ENCODE peak calls at places on chromosomes 2 and 18, in five cellular contexts. Q is fibroblast of the aortic adventitia, X is neural crest cell, C is sigmoid colon, W is GM13977. A is an unnamed sample.

GRCh38 chr18:54357082-54357659 is 487 bp downstream of the STARD6 start:
- DNase-seq in Q (no peak), W (peak; percentile 28), C (no peak), X (no peak), A (peak; percentile 0)

GRCh38 chr2:207258191-207258991 is 92.6 kb upstream of the KLF7 start:
- DNase-seq in W (no peak), Q (peak; percentile 100), X (no peak), C (peak; percentile 95), A (peak; percentile 100)

GRCh38 chr18:23718243-23718720 is 29.0 kb downstream of the LAMA3 start:
- DNase-seq in W (no peak), C (no peak), Q (peak; percentile 54), X (no peak), A (peak; percentile 50)

GRCh38 chr2:203786912-203787311 is 80.5 kb downstream of the CD28 start:
- DNase-seq in Q (peak; percentile 81), C (peak; percentile 71), W (no peak), X (no peak), A (peak; percentile 90)

GRCh38 chr2:10285191-10285577 is 17.5 kb upstream of the HPCAL1 start:
- DNase-seq in X (no peak), Q (no peak), C (no peak), W (no peak), A (no peak)

GRCh38 chr2:215028231-215028630 is 110.2 kb downstream of the ABCA12 start:
- DNase-seq in X (no peak), C (no peak), W (no peak), Q (peak; percentile 55), A (peak; percentile 26)

GRCh38 chr2:111252436-111252835 is 131.7 kb downstream of the BCL2L11 start:
- DNase-seq in W (no peak), X (no peak), C (no peak), Q (no peak), A (no peak)

GRCh38 chr2:118721817-118722551 is 125.5 kb downstream of the EN1 start:
- DNase-seq in W (no peak), C (no peak), Q (peak; percentile 63), X (no peak), A (no peak)

GRCh38 chr2:64277101-64277849 is 133.1 kb upstream of the PELI1 start:
- DNase-seq in Q (no peak), X (no peak), C (no peak), W (no peak), A (peak; percentile 50)

GRCh38 chr2:208392300-208392699 is 14.3 kb upstream of the PTH2R start:
- DNase-seq in W (no peak), C (no peak), X (no peak), Q (no peak), A (no peak)
- TF ChIP-seq CTCF in W (no peak), C (no peak), X (no peak), Q (peak; percentile 23), A (peak; percentile 36)

DNA sequence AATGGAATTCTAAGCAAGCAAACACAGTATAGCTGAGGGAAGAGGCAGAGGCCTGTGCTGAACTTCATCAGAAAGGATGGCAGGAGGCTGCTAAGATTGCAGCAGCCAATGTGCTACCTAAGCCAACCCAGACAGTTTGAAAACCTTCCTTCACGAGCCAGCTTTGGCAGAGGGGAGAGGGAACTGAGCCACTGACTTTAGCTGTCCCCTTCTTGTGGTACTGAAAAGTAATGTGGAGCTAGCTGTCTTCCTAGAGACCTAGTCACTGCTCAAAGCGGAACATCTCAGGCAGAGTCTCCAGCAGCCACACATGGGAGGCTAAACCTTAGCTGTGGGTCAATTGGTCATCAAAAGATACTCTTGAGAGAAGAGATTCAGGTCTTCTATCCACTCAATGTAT is 419.0 kb downstream of the FBXO15 start:
- DNase-seq in X (no peak), W (no peak), Q (no peak), C (no peak), A (no peak)
- TF ChIP-seq CTCF in X (no peak), W (no peak), Q (no peak), C (no peak), A (no peak)

GRCh38 chr2:136219341-136219740 is 101.4 kb upstream of the CXCR4 start:
- DNase-seq in X (no peak), Q (no peak), W (no peak), C (no peak), A (no peak)

GRCh38 chr2:136216073-136216472 is 98.1 kb upstream of the CXCR4 start:
- DNase-seq in X (no peak), Q (no peak), C (no peak), W (no peak), A (no peak)

GRCh38 chr2:136214801-136215200 is 96.9 kb upstream of the CXCR4 start:
- DNase-seq in X (no peak), C (no peak), W (no peak), Q (no peak), A (no peak)

GRCh38 chr2:136215449-136215848 is 97.5 kb upstream of the CXCR4 start:
- DNase-seq in W (no peak), C (no peak), Q (no peak), X (no peak), A (no peak)

DNA sequence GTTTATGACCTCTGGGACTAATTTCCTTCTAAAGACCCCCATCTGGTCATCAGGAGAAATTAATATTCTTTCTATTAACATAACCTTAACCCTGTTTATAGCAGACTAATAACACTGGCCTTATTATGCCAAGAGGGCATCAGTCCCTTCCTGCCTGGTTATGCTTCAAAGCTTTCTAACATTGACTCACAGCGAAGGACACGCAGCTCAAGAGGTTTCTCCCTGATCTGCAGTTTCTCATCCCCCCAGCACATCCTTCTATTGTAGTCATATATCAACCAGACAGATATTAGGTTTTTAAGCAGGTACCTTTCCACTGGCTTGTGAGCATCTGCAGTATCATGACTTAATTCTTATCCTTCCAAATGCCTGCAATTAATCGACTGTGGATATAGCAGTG is 100.0 kb upstream of the CXCR4 start:
- DNase-seq in Q (no peak), C (no peak), X (no peak), W (no peak), A (no peak)
- TF ChIP-seq CTCF in Q (no peak), C (no peak), X (no peak), W (no peak), A (no peak)

GRCh38 chr18:49332679-49333078 is 127.8 kb downstream of the DYM start:
- DNase-seq in X (no peak), W (no peak), Q (no peak), C (no peak), A (no peak)

GRCh38 chr18:49339146-49339545 is 121.3 kb downstream of the DYM start:
- DNase-seq in Q (no peak), X (no peak), C (no peak), W (no peak), A (no peak)

GRCh38 chr18:49340446-49340845 is 120.0 kb downstream of the DYM start:
- DNase-seq in C (no peak), X (no peak), W (no peak), Q (peak; percentile 52), A (peak; percentile 74)

DNA sequence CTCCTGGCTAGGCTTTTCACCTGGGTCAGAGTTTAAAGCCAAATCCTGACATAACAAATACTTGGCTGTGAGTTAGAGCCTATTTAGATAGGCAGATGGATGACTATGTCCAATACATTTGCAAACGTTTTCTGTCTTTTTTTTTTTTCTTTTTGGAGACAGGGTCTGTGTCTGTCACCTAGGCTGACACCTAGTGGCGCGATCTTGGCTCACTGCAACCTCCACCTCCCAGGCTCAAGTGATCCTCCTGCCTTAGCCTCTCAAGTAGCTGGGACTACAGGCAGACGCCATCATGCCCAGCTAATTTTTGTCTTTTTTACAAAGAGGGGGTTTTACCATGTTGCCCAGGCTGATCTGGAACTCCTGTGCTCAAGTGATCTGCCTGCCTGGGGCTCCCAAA is 124.8 kb downstream of the DYM start:
- DNase-seq in C (no peak), W (no peak), Q (no peak), X (no peak), A (no peak)
- TF ChIP-seq CTCF in C (no peak), W (peak; percentile 24), Q (no peak), X (peak; percentile 33), A (no peak)

DNA sequence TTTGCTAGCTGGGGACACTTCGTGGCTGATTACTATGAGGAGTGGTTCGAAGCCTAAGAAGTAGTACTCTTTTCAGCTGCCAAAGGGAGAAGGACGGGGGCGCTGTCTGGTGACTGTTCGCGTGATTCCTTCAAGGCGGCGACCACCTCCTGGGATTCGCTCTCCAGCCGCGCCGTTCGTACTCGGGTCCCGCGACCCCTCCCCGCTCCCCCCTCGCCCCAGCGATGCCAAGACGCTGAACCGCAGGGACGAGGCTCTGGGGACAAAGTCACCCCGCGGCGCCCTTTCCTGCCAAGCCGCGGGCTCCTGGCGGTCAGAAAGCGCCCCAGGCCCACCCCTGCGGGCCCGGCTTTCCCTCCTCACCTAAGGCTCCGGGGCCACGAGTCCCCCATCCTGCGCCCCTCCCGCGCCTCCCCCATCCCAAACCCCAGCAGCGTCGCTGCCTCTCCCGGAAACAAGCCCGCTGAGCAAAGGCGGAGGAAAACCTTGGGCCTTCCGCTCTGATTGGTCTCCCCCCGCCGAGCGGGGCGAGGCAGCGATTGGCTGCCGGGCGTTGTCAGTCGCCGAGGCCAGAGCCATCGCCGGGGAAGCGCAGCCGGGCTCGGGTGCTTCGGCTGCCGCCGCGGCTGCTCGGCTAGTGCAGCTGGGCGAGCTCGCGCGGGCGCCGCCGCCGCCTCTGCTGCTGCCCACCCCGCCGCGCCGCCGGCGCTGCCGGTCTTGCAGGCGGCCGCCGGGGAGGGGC is 404.3 kb downstream of the XIRP2 start:
- DNase-seq in Q (peak; percentile 80), C (peak; percentile 93), X (peak; percentile 81), W (peak; percentile 94), A (peak; percentile 87)
- TF ChIP-seq CTCF in Q (no peak), C (peak; percentile 34), X (peak; percentile 59), W (peak; percentile 26), A (peak; percentile 41)

DNA sequence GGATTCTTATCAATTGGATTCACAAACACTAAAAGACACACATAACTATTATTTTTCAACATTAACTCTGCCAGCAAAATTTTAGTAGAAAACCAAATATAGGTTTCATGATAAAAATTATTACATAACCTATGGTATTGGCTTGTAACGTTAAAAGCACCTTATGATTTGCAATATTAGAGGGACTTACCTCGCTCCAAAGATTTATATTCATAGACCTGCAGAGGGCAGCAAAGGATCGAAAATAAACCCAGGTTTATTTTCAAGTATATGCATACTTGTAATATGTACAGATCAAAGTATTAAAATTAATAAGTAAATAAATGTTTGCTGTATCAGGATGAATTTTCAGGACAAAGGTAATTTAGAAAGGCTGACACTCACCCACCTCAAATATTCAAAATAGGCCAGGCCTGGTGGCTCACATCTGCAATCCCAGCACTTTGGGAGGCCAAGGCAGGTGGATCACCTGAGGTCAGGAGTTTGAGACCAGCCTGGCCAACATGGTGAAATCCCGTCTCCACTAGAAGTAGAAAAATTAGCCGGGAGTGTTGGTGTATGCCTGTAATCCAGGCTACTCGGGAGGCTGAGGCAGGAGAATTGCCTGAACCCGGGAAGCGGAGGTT is 45.3 kb downstream of the LRPPRC start:
- DNase-seq in X (peak; percentile 2), C (no peak), Q (peak; percentile 55), W (peak; percentile 7), A (peak; percentile 41)
- TF ChIP-seq CTCF in X (peak; percentile 66), C (peak; percentile 34), Q (peak; percentile 37), W (peak; percentile 29), A (peak; percentile 40)

DNA sequence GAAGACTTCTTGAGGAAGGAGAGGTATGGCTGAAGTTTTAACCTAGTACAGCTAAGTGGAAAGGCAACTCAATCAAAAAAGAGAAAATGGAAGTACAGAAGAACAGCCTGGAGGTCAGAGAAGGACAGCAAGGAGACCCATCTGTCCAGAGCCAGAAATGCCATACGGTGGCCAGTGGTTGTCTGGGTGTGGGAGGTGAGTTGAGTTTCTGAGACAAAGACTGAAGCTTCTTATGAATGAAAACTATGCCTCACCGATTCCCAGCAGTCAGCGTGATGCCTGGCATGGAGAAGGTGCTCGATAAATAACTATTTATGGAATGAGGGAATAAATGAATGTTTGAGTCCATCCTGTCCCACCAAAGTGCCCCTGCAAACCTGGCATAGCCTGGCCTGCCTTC is 98.8 kb downstream of the MRO start:
- DNase-seq in Q (no peak), X (no peak), C (no peak), W (no peak), A (no peak)
- TF ChIP-seq CTCF in Q (no peak), X (no peak), C (no peak), W (no peak), A (no peak)